ENCODE peak calls at places on chromosomes 5 and 9, in four cellular contexts. F is HL-60, K is K562, G is GM12878. Y is an unnamed sample.

GRCh38 chr9:104896131-104896530 is 31.8 kb downstream of the ABCA1 start:
- DNase-seq in F (no peak), K (no peak), G (no peak), Y (no peak)

GRCh38 chr9:136055715-136056545 is 39.2 kb downstream of the NACC2 start:
- DNase-seq in F (no peak), K (no peak), G (no peak), Y (peak; percentile 39)

GRCh38 chr9:107770716-107771115 is 281.1 kb upstream of the KLF4 start:
- DNase-seq in F (no peak), K (no peak), G (no peak), Y (no peak)

GRCh38 chr5:172849636-172850453 is 15.8 kb downstream of the ERGIC1 start:
- DNase-seq in F (no peak), K (no peak), G (peak; percentile 52), Y (no peak)

GRCh38 chr5:54259090-54259489 is 51.3 kb downstream of the ARL15 start:
- DNase-seq in F (no peak), K (no peak), G (no peak), Y (no peak)

GRCh38 chr9:83707768-83708514 is at the start of gene UBQLN1:
- DNase-seq in F (peak; percentile 88), K (peak; percentile 89), G (peak; percentile 72), Y (peak; percentile 79)

GRCh38 chr9:111481885-111482636 is 2.1 kb downstream of the ECPAS start:
- DNase-seq in F (no peak), K (no peak), G (no peak), Y (no peak)

GRCh38 chr9:129131300-129132145 is 20.3 kb downstream of the PTPA start:
- DNase-seq in F (peak; percentile 30), K (peak; percentile 84), G (no peak), Y (peak; percentile 92)

GRCh38 chr5:123665822-123666371 is 153.9 kb downstream of the CSNK1G3 start:
- DNase-seq in F (no peak), K (no peak), G (no peak), Y (no peak)

GRCh38 chr9:117355542-117355941 is 59.3 kb downstream of the ASTN2 start:
- DNase-seq in F (no peak), K (no peak), G (no peak), Y (no peak)

GRCh38 chr9:85171163-85171562 is 501.6 kb downstream of the NTRK2 start:
- DNase-seq in F (no peak), K (no peak), G (no peak), Y (no peak)

GRCh38 chr9:107932036-107932435 is 442.5 kb upstream of the KLF4 start:
- DNase-seq in F (peak; percentile 32), K (no peak), G (no peak), Y (no peak)

GRCh38 chr9:111805841-111806241 is 11.1 kb upstream of the SHOC1 start:
- DNase-seq in F (no peak), K (no peak), G (no peak), Y (no peak)

GRCh38 chr9:129584136-129584535 is 36.8 kb downstream of the C9orf50 start:
- DNase-seq in F (no peak), K (peak; percentile 90), G (peak; percentile 76), Y (no peak)

GRCh38 chr5:129631946-129632345 is 115.9 kb upstream of the MINAR2 start:
- DNase-seq in F (no peak), K (no peak), G (no peak), Y (no peak)

GRCh38 chr9:85738509-85738908 is 3.2 kb downstream of the AGTPBP1 start:
- DNase-seq in F (no peak), K (no peak), G (no peak), Y (no peak)

GRCh38 chr5:115875447-115875846 is 33.7 kb downstream of the AP3S1 start:
- DNase-seq in F (no peak), K (no peak), G (no peak), Y (no peak)

GRCh38 chr5:72445969-72446368 is 61.2 kb downstream of the ZNF366 start:
- DNase-seq in F (no peak), K (no peak), G (no peak), Y (no peak)

GRCh38 chr5:91219141-91219802 is 163.8 kb downstream of the ARRDC3 start:
- DNase-seq in F (peak; percentile 60), K (no peak), G (no peak), Y (no peak)

GRCh38 chr5:66144799-66145390 is 795 bp downstream of the SREK1 start:
- DNase-seq in F (no peak), K (no peak), G (no peak), Y (peak; percentile 36)

GRCh38 chr5:122907238-122907637 is 61.8 kb downstream of the SNX24 start:
- DNase-seq in F (no peak), K (no peak), G (no peak), Y (no peak)

GRCh38 chr9:27572918-27573698 is at the start of gene C9orf72:
- DNase-seq in F (peak; percentile 17), K (peak; percentile 72), G (no peak), Y (peak; percentile 58)

GRCh38 chr5:141567513-141568117 is 51.2 kb downstream of the DIAPH1 start:
- DNase-seq in F (no peak), K (peak; percentile 25), G (no peak), Y (no peak)

GRCh38 chr9:77856615-77857014 is 175.0 kb downstream of the GNAQ start:
- DNase-seq in F (no peak), K (no peak), G (no peak), Y (no peak)

GRCh38 chr5:179276838-179277395 is 68.3 kb downstream of the ADAMTS2 start:
- DNase-seq in F (no peak), K (peak; percentile 26), G (no peak), Y (no peak)

GRCh38 chr5:130471-131175 is 38.7 kb downstream of the PLEKHG4B start:
- DNase-seq in F (no peak), K (no peak), G (no peak), Y (no peak)

GRCh38 chr5:1125030-1125357 is 13.1 kb upstream of the SLC12A7 start:
- DNase-seq in F (no peak), K (no peak), G (no peak), Y (no peak)

GRCh38 chr5:129400395-129400983 is 59.6 kb upstream of the ADAMTS19 start:
- DNase-seq in F (no peak), K (no peak), G (no peak), Y (no peak)

GRCh38 chr5:158979749-158980521 is 119.8 kb downstream of the EBF1 start:
- DNase-seq in F (no peak), K (no peak), G (no peak), Y (no peak)

GRCh38 chr9:104860280-104860679 is 67.7 kb downstream of the ABCA1 start:
- DNase-seq in F (peak; percentile 60), K (no peak), G (no peak), Y (no peak)

GRCh38 chr9:108543251-108543768 is 312.5 kb downstream of the ACTL7B start:
- DNase-seq in F (no peak), K (no peak), G (no peak), Y (no peak)

GRCh38 chr9:19583890-19584289 is 175.1 kb downstream of the ACER2 start:
- DNase-seq in F (no peak), K (no peak), G (no peak), Y (no peak)

GRCh38 chr9:4102078-4102477 is 197.8 kb downstream of the GLIS3 start:
- DNase-seq in F (no peak), K (no peak), G (no peak), Y (no peak)

DNA sequence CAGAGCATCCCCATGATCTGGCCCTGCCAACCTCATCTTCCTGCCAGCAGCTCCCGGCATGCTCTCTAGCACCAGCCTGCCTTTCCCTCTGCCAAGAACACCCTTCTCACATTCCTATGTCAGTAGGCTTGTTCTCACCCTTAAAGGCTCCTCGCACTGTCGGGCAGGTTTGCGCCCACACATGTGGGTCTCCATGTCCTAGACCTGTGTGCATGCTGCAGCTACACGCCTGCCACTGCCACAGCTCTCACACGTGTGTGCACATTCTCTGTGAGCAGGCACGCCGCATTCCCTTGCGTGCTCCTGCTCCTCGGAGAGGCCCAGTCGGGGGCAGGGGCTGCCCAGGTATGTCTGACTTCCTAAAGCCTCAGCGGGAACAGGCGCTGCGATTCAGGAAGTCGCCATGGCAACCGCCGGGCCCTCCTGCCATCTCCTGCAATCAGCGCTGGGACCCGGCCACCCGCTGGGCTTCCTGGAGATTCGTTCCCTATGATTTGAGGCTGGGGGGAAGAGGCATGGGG is 28.1 kb downstream of the NDUFA8 start:
- DNase-seq in F (no peak), K (no peak), G (no peak), Y (no peak)
- TF ChIP-seq SPI1 in F (no peak), K (no peak), G (no peak), Y (no peak)

GRCh38 chr9:126971261-126971660 is 56.7 kb downstream of the RALGPS1 start:
- DNase-seq in F (no peak), K (no peak), G (no peak), Y (no peak)

GRCh38 chr9:126979461-126979860 is 64.9 kb downstream of the RALGPS1 start:
- DNase-seq in F (no peak), K (no peak), G (no peak), Y (no peak)

GRCh38 chr9:126973651-126974529 is 59.3 kb downstream of the RALGPS1 start:
- DNase-seq in F (no peak), K (no peak), G (peak; percentile 13), Y (no peak)

GRCh38 chr9:126975327-126976059 is 60.9 kb downstream of the RALGPS1 start:
- DNase-seq in F (no peak), K (no peak), G (no peak), Y (no peak)

GRCh38 chr9:126974604-126975003 is 60.0 kb downstream of the RALGPS1 start:
- DNase-seq in F (no peak), K (no peak), G (no peak), Y (no peak)
- TF ChIP-seq POLR2AphosphoS5 in F (no peak), K (no peak), G (no peak), Y (no peak)

GRCh38 chr5:75529185-75529584 is 17.5 kb downstream of the POLK start:
- DNase-seq in F (no peak), K (no peak), G (no peak), Y (no peak)
- TF ChIP-seq SPI1 in F (no peak), K (no peak), G (no peak), Y (no peak)

DNA sequence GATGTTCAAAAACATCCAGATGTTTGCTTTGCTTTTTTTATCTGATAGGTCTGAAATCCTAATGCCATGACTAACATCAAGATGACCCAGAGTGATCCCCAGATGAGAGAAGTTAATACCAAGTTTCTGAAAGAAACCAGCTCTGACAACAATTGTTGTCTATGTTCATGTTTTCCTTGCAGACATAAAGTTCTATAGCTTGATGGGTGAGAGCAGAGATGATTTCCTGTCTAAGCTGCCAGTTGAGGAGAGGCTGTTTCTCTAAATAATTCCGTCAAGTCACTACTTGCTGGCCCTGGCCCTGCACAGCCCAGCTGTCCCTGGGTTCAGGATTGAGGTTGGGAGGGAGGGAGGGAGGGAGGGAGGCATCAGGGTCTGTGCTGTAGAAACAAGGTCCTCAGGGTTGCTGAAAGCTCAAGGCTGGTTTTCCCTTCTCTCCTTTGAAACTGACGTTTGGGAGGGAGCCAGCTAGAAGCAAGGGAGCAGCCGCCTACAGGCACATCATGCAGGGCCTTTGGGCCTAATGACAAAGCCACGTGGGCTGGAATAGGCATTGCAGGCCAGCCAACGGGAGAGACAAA is 3.9 kb downstream of the SPARC start:
- DNase-seq in F (no peak), K (no peak), G (no peak), Y (no peak)
- TF ChIP-seq POLR2AphosphoS5 in F (no peak), K (no peak), G (no peak), Y (no peak)

GRCh38 chr9:132243156-132244074 is 81.6 kb downstream of the NTNG2 start:
- DNase-seq in F (no peak), K (no peak), G (no peak), Y (no peak)

GRCh38 chr9:132241840-132242620 is 80.2 kb downstream of the NTNG2 start:
- DNase-seq in F (no peak), K (peak; percentile 46), G (no peak), Y (peak; percentile 63)

GRCh38 chr9:132241483-132241839 is 79.6 kb downstream of the NTNG2 start:
- DNase-seq in F (no peak), K (no peak), G (no peak), Y (no peak)

GRCh38 chr9:132240860-132241482 is 79.1 kb downstream of the NTNG2 start:
- DNase-seq in F (peak; percentile 96), K (peak; percentile 100), G (peak; percentile 66), Y (peak; percentile 97)

GRCh38 chr9:132242621-132243155 is 80.8 kb downstream of the NTNG2 start:
- DNase-seq in F (no peak), K (no peak), G (no peak), Y (no peak)
- TF ChIP-seq SPI1 in F (no peak), K (no peak), G (no peak), Y (no peak)